ENCODE peak calls at places on chromosomes 12 and 14, in four cellular contexts. M, R, P and K are unnamed samples.

GRCh38 chr12:66552753-66553152 is 126.1 kb downstream of the GRIP1 start:
- DNase-seq in M (no peak), P (no peak), R (no peak), K (no peak)

GRCh38 chr14:68762944-68763831 is 29.7 kb downstream of the ZFP36L1 start:
- DNase-seq in P (peak; percentile 69), R (peak; percentile 80), M (no peak), K (no peak)

GRCh38 chr14:24911324-24912095 is 138.4 kb downstream of the STXBP6 start:
- DNase-seq in P (no peak), R (no peak), M (peak; percentile 27), K (no peak)

GRCh38 chr12:126069549-126070165 is 1004.4 kb downstream of the AACS start:
- DNase-seq in M (no peak), P (peak; percentile 33), R (peak; percentile 20), K (peak; percentile 45)

GRCh38 chr12:44788731-44789130 is 87.4 kb downstream of the NELL2 start:
- DNase-seq in P (no peak), R (no peak), M (no peak), K (no peak)

GRCh38 chr14:68894123-68894522 is 85.0 kb downstream of the ACTN1 start:
- DNase-seq in P (no peak), R (no peak), M (no peak), K (no peak)

GRCh38 chr12:34398706-34399630 is 376.7 kb downstream of the ALG10 start:
- DNase-seq in R (peak; percentile 1), M (no peak), P (no peak), K (no peak)

GRCh38 chr14:69010632-69011031 is 31.5 kb upstream of the ACTN1 start:
- DNase-seq in R (no peak), P (no peak), M (no peak), K (no peak)

GRCh38 chr12:6944381-6945186 is 762 bp downstream of the C12orf57 start:
- DNase-seq in R (peak; percentile 93), M (peak; percentile 85), P (peak; percentile 90), K (peak; percentile 89)

GRCh38 chr14:32697114-32697513 is 241.6 kb upstream of the NPAS3 start:
- DNase-seq in P (no peak), M (no peak), R (no peak), K (no peak)

GRCh38 chr12:132503611-132504204 is 13.8 kb downstream of the FBRSL1 start:
- DNase-seq in R (no peak), P (no peak), M (no peak), K (no peak)

GRCh38 chr12:118650586-118650960 is 274.2 kb downstream of the SUDS3 start:
- DNase-seq in M (no peak), P (no peak), R (no peak), K (no peak)

GRCh38 chr12:118649765-118650585 is 273.6 kb downstream of the SUDS3 start:
- DNase-seq in P (no peak), R (no peak), M (no peak), K (no peak)

GRCh38 chr12:118655588-118655987 is 279.2 kb downstream of the SUDS3 start:
- DNase-seq in P (no peak), R (no peak), M (no peak), K (no peak)

DNA sequence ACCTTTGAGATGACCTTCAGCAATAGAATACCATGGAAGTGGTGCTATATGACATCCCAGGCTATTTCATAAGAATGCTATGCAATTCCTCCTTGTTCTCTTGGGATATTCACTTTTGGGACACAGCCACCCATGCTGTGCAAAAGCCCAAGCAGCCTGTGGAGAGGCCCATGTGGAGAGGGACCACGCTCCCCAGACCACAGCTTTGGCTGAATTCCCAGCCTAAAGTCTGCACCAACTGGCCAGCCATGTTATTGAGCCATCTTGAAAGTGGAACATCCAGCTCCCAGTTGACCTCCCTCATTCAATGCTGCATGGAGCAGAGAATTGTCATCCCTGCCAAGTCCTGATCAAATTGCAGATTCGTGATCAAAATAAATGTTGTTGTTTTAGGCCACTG is 275.1 kb downstream of the SUDS3 start:
- DNase-seq in P (no peak), R (no peak), M (no peak), K (no peak)
- TF ChIP-seq SIN3A in P (no peak), R (no peak), M (no peak), K (no peak)

DNA sequence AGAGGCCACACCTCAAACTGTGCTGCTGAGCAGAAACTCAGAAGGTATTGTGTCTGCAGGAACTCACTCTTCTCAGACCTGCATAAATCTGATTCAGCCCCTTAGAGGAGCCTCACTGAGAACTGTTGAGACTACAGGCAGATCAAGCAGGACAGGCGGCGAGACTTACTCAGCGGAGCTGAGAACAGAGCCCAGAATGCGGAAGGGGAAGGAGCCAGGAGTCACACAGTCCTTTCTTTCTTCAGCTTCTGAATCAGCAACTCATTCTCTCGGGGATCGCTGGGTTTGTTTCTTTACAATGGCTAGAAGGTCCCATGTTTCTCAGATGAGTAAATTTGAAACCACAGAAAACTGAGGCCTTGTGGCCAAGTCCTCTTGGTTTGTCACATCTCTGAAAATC is 23.0 kb upstream of the EMP1 start:
- DNase-seq in P (no peak), M (peak; percentile 80), R (no peak), K (peak; percentile 72)
- TF ChIP-seq SIN3A in P (no peak), M (no peak), R (no peak), K (peak; percentile 43)

DNA sequence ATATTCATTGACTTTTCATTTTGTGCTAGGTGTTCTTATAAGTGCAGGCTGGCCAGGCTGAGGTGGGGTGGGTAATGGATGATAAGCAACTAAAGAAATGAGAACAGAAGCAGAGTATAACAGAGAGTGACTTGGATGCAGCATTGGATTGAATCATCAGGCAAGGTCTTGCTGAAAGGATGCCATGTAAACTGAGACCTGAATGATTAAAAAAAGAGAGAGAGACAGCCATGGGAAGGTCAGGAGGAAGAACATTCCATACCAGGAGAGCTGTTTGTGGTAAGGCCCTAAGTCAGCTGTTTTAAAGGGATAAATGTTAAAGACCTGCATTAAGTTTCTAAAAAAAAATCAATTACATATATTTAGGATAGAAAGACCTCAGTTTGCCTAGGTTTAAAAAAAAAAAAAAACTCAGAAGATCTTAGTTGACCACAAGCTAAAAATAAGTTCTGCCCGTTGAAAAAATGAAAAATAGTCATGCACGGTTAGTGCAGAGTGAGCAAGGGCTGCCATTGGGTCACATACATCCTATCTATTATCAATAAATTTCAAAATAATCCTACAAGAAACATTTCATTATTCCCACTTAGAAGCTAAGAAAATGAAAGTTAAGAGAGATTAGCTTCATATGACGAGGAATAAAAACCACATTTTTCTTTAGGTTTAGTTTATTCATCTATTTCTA is 37.2 kb downstream of the IFNG start:
- DNase-seq in R (no peak), M (no peak), P (no peak), K (no peak)
- TF ChIP-seq SIN3A in R (no peak), M (no peak), P (no peak), K (no peak)

GRCh38 chr14:104979758-104980591 is 1.8 kb upstream of the AHNAK2 start:
- DNase-seq in R (peak; percentile 81), M (no peak), P (no peak), K (no peak)

GRCh38 chr14:104977008-104977680 is 1.0 kb downstream of the AHNAK2 start:
- DNase-seq in P (no peak), M (no peak), R (no peak), K (no peak)

GRCh38 chr14:104980601-104981531 is 2.7 kb upstream of the AHNAK2 start:
- DNase-seq in R (no peak), P (no peak), M (no peak), K (no peak)

GRCh38 chr14:104977681-104978647 is at the start of gene AHNAK2:
- DNase-seq in R (peak; percentile 95), P (peak; percentile 69), M (no peak), K (peak; percentile 68)

DNA sequence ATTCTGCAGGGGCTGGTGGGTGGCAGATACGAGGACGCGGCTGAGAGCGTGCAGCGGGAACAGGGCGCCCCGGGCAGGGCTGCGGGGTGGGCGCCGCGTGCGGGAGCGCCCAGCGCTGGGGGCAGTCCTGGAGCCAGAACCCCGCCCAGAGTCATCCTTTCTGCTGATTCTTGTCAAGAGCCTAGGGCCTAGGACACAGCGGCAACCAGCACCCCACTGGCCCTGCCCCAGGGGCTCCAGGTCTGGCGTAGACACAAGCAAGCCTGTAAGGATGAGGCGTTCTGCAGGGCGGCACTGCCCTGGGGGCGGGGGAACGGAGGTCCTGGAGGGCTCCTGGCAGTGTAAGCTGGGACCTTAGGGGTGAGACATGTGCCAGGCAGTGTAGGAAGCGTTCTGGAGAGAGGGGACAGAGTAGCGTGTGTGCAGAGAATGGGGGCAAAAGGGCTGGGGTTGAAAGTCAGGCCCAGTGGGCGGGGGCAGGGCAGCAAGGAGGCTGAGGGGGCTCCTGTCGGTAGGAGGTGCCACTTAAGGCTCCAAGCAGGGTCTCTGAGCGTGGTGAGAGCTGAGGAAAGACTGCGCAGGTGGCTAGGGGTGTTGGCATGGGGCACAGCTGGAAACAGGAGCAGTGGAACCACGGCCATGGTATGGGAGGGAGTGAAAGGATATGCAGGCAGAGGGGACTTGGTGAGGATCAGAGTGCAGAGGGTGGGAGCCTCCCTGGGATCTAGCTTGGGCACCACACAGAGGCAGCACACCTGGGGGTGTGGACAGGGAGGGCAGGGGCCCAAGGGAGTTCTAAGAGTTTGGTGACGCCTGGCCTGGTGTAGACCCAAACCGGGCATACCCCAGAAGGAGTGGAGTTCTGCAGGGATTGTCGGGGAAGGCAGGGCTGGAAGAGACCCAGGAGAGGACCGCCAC is 859 bp upstream of the AHNAK2 start:
- DNase-seq in M (no peak), P (no peak), R (no peak), K (no peak)
- TF ChIP-seq SIN3A in M (no peak), P (no peak), R (no peak), K (no peak)

DNA sequence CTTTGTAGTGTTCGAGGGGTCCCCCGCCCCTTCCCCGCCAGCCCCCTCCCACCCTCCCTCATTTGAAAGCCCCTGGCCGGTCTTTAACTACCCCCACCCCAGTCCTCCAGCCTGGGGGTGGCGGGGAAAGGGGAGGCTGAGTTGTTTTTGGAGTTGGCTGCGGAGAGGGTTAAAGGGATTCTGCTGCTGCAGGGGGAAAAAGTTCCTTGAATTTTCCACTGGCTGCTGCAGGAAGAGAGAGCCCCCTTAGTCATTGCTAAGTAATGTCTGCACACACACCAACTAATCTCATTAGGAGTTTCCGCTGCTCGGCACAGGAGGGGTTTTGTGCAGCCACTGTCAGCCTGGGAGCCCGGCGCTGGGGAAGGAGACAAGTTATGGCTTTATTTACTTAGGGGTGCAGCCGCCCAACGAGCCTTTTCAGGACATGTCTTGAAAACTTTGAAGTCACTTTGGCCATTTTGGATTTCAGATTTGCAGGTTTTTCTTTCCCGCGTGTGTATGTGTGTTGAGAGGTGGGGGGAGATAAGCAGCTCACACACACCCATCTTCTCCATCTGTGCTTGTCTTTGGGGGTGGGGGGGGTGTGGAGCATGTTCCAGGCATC is 1.8 kb downstream of the ELK3 start:
- DNase-seq in R (peak; percentile 67), P (no peak), M (no peak), K (no peak)
- TF ChIP-seq SIN3A in R (no peak), P (no peak), M (no peak), K (no peak)

DNA sequence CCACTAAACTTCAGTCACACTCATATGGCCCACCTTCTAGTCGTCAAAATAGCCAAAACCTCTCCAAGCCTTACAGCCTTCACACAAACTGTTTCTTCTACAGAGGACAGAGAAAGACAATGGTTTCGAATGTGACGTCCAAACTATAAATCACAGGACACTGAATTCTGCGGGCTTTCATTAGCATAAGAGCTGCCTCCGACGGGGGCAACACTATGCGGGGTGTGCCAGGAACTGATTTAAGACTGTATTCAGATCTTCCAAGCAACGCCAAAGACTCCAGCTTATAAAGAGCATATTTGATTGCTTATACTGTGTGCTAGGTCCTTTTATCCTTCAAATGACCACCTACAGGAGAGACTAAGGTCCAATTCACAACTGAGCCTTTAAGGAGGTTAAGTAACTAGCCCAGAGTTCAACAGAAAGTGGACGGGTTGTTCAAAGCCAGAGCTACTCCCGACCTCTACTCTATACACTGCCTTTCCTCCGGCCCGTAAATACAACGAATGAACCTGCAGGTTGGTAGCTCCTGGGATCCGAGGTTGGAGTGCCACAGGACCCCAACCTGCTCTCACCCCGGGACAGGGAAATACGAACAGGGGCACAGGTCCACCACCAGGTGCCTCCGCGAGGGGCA is 574 bp downstream of the L2HGDH start:
- DNase-seq in R (peak; percentile 87), M (no peak), P (peak; percentile 5), K (no peak)
- TF ChIP-seq SIN3A in R (no peak), M (no peak), P (peak; percentile 1), K (no peak)